ENCODE peak calls at places on chromosomes 1 and 21, in eight cellular contexts. R, B, J, L, K, D, H and U are unnamed samples.

GRCh38 chr1:83641206-83641658 is 357.7 kb downstream of the TTLL7 start:
- DNase-seq in R (peak), B (peak), J (no peak), L (no peak), K (no peak), D (no peak), H (no peak), U (no peak)

GRCh38 chr1:11051781-11052510 is 4.9 kb upstream of the MASP2 start:
- DNase-seq in R (no peak), B (no peak), J (peak), L (no peak), K (no peak), D (no peak), H (no peak), U (no peak)

GRCh38 chr1:215569987-215570824 is 3.1 kb downstream of the KCTD3 start:
- DNase-seq in R (no peak), B (no peak), J (no peak), L (peak), K (no peak), D (no peak), H (no peak), U (no peak)

GRCh38 chr1:232993555-232993954 is 43.1 kb downstream of the NTPCR start:
- DNase-seq in R (no peak), B (no peak), J (no peak), L (no peak), K (no peak), D (no peak), H (no peak), U (no peak)

GRCh38 chr1:83813571-83813970 is 185.4 kb downstream of the TTLL7 start:
- DNase-seq in R (no peak), B (peak), J (no peak), L (no peak), K (no peak), D (no peak), H (no peak), U (no peak)

GRCh38 chr1:22132517-22133235 is 10.2 kb downstream of the WNT4 start:
- DNase-seq in R (no peak), B (no peak), J (no peak), L (no peak), K (peak), D (no peak), H (peak), U (no peak)

GRCh38 chr1:101907264-101907663 is 89.5 kb downstream of the OLFM3 start:
- DNase-seq in R (peak), B (peak), J (no peak), L (peak), K (no peak), D (no peak), H (no peak), U (no peak)

GRCh38 chr1:37238376-37239224 is 204.3 kb upstream of the GRIK3 start:
- DNase-seq in R (peak), B (peak), J (no peak), L (no peak), K (no peak), D (no peak), H (no peak), U (no peak)

GRCh38 chr1:169163059-169163458 is 56.6 kb downstream of the ATP1B1 start:
- DNase-seq in R (no peak), B (no peak), J (no peak), L (no peak), K (no peak), D (no peak), H (no peak), U (no peak)

GRCh38 chr21:27320868-27321267 is 354.0 kb upstream of the ADAMTS5 start:
- DNase-seq in R (no peak), B (peak), J (no peak), L (no peak), K (no peak), D (no peak), H (no peak), U (no peak)

GRCh38 chr1:153194331-153195050 is 8.7 kb upstream of the LELP1 start:
- DNase-seq in R (no peak), B (no peak), J (no peak), L (no peak), K (no peak), D (no peak), H (no peak), U (no peak)

GRCh38 chr1:213983589-213984386 is 4.0 kb upstream of the PROX1 start:
- DNase-seq in R (peak), B (peak), J (no peak), L (no peak), K (no peak), D (no peak), H (no peak), U (no peak)

GRCh38 chr1:108712605-108713150 is at the start of gene FNDC7:
- DNase-seq in R (peak), B (no peak), J (no peak), L (no peak), K (no peak), D (no peak), H (no peak), U (no peak)

GRCh38 chr1:54792686-54793282 is 8.3 kb downstream of the TTC22 start:
- DNase-seq in R (no peak), B (peak), J (no peak), L (no peak), K (no peak), D (no peak), H (no peak), U (no peak)

GRCh38 chr21:44993321-44994015 is 53.6 kb downstream of the SLX9 start:
- DNase-seq in R (no peak), B (no peak), J (peak), L (no peak), K (peak), D (no peak), H (no peak), U (no peak)

GRCh38 chr1:15952317-15953258 is 23.3 kb downstream of the ZBTB17 start:
- DNase-seq in R (no peak), B (no peak), J (peak), L (no peak), K (no peak), D (no peak), H (no peak), U (no peak)

GRCh38 chr1:181080543-181080942 is 8.0 kb upstream of the IER5 start:
- DNase-seq in R (no peak), B (no peak), J (no peak), L (no peak), K (no peak), D (no peak), H (no peak), U (no peak)

GRCh38 chr1:223208164-223209075 is 65.4 kb upstream of the TLR5 start:
- DNase-seq in R (no peak), B (no peak), J (no peak), L (no peak), K (no peak), D (no peak), H (no peak), U (no peak)

GRCh38 chr1:184485731-184486723 is 99.2 kb downstream of the C1orf21 start:
- DNase-seq in R (no peak), B (no peak), J (no peak), L (no peak), K (no peak), D (no peak), H (no peak), U (no peak)

GRCh38 chr1:35506960-35507901 is 50.0 kb downstream of the KIAA0319L start:
- DNase-seq in R (no peak), B (no peak), J (no peak), L (no peak), K (no peak), D (no peak), H (no peak), U (no peak)

GRCh38 chr21:16891821-16892220 is 621.0 kb upstream of the CXADR start:
- DNase-seq in R (peak), B (no peak), J (no peak), L (no peak), K (no peak), D (no peak), H (no peak), U (no peak)

GRCh38 chr21:43348801-43349261 is 78.1 kb downstream of the SIK1 start:
- DNase-seq in R (no peak), B (no peak), J (no peak), L (no peak), K (peak), D (no peak), H (no peak), U (no peak)

GRCh38 chr1:69743146-69743545 is 175.4 kb downstream of the LRRC7 start:
- DNase-seq in R (no peak), B (no peak), J (no peak), L (no peak), K (no peak), D (no peak), H (no peak), U (no peak)

GRCh38 chr1:243930822-243931671 is 81.0 kb upstream of the AKT3 start:
- DNase-seq in R (peak), B (no peak), J (no peak), L (no peak), K (no peak), D (no peak), H (no peak), U (no peak)